ENCODE peak calls at places on chromosomes 4 and X, in five cellular contexts. M is RWPE2, S is ovary, Y is heart right ventricle, I is body of pancreas. C is an unnamed sample. For H3K27me3, the result is how much of the 10 kb centered on the place peaks cover.

GRCh38 chr4:184856277-184856609 is 30.5 kb upstream of the ACSL1 start:
- DNase-seq in M (no peak), S (no peak), Y (no peak), I (no peak), C (no peak)

GRCh38 chr4:90495936-90496335 is 368.7 kb downstream of the CCSER1 start:
- DNase-seq in M (no peak), S (no peak), Y (no peak), I (no peak), C (no peak)

GRCh38 chr4:83109480-83110221 is 4.9 kb downstream of the PLAC8 start:
- DNase-seq in M (no peak), S (no peak), Y (no peak), I (peak), C (peak)

GRCh38 chrX:38342853-38343778 is 9.3 kb upstream of the OTC start:
- DNase-seq in M (no peak), S (no peak), Y (no peak), I (no peak), C (no peak)

GRCh38 chr4:113869743-113870375 is 108.3 kb upstream of the CAMK2D start:
- DNase-seq in M (no peak), S (no peak), Y (no peak), I (no peak), C (peak)

GRCh38 chr4:129153700-129154099 is 57.7 kb downstream of the C4orf33 start:
- DNase-seq in M (no peak), S (no peak), Y (no peak), I (no peak), C (no peak)

GRCh38 chrX:109655802-109656201 is 30.8 kb upstream of the KCNE5 start:
- DNase-seq in M (no peak), S (no peak), Y (no peak), I (no peak), C (no peak)

GRCh38 chr4:41209187-41209586 is 5.2 kb downstream of the APBB2 start:
- DNase-seq in M (no peak), S (no peak), Y (no peak), I (peak), C (peak)

GRCh38 chrX:147377728-147378127 is 534.0 kb upstream of the FMR1 start:
- DNase-seq in M (no peak), S (no peak), Y (no peak), I (no peak), C (no peak)

GRCh38 chr4:128159967-128160366 is 98.9 kb downstream of the LARP1B start:
- DNase-seq in M (no peak), S (no peak), Y (no peak), I (no peak), C (no peak)

GRCh38 chrX:108245462-108245861 is 153.9 kb downstream of the ATG4A start:
- DNase-seq in M (no peak), S (no peak), Y (no peak), I (no peak), C (no peak)

GRCh38 chr4:118849867-118850812 is 14.2 kb upstream of the SEC24D start:
- DNase-seq in M (no peak), S (no peak), Y (no peak), I (no peak), C (peak)

GRCh38 chr4:67727124-67727850 is 26.3 kb upstream of the UBA6 start:
- DNase-seq in M (no peak), S (no peak), Y (no peak), I (no peak), C (no peak)

GRCh38 chr4:183634086-183634485 is 24.9 kb downstream of the RWDD4 start:
- DNase-seq in M (no peak), S (peak), Y (no peak), I (no peak), C (no peak)

GRCh38 chr4:147927377-147928137 is 195.7 kb downstream of the ARHGAP10 start:
- DNase-seq in M (no peak), S (no peak), Y (peak), I (peak), C (no peak)

GRCh38 chrX:66677430-66677829 is 38.6 kb upstream of the EDA2R start:
- DNase-seq in M (no peak), S (no peak), Y (no peak), I (no peak), C (no peak)

GRCh38 chrX:23884427-23885024 is 23.2 kb downstream of the APOO start:
- DNase-seq in M (no peak), S (no peak), Y (no peak), I (no peak), C (no peak)

GRCh38 chr4:118927976-118928375 is 39.3 kb downstream of the SYNPO2 start:
- DNase-seq in M (no peak), S (peak), Y (peak), I (peak), C (peak)

GRCh38 chrX:24145340-24146186 is 4.0 kb upstream of the ZFX start:
- DNase-seq in M (no peak), S (no peak), Y (no peak), I (no peak), C (no peak)

GRCh38 chr4:47031011-47031678 is at the start of gene GABRB1:
- DNase-seq in M (peak), S (peak), Y (peak), I (peak), C (peak)

GRCh38 chr4:35087216-35087615 is 1157.1 kb downstream of the ARAP2 start:
- DNase-seq in M (no peak), S (no peak), Y (no peak), I (no peak), C (no peak)

GRCh38 chrX:53263597-53264094 is 17.7 kb downstream of the IQSEC2 start:
- DNase-seq in M (peak), S (no peak), Y (no peak), I (no peak), C (no peak)

DNA sequence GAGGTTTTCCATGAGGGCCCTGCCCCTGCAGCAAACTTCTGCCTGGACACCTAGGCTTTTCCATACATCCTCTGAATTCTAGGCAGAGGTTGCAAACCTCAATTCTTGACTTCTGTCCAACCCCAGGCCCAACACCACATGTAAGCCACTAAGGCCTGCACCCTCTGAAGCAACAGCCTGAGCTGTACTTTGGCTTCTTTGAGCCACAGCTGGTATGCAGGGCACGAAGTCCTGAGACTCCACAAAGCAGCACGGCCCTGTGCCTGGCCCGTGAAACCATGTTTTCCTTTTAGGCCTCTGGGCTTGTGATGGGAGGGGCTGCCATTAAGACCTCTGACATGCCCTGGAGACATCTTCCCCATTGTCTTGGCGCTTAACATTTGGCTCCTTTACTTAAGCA is 728.4 kb upstream of the FTHL17 start:
- DNase-seq in M (no peak), S (no peak), Y (no peak), I (no peak), C (no peak)
- H3K27me3 ChIP-seq in M (under half), S (under half), Y (under half), I (under half), C (under half)

DNA sequence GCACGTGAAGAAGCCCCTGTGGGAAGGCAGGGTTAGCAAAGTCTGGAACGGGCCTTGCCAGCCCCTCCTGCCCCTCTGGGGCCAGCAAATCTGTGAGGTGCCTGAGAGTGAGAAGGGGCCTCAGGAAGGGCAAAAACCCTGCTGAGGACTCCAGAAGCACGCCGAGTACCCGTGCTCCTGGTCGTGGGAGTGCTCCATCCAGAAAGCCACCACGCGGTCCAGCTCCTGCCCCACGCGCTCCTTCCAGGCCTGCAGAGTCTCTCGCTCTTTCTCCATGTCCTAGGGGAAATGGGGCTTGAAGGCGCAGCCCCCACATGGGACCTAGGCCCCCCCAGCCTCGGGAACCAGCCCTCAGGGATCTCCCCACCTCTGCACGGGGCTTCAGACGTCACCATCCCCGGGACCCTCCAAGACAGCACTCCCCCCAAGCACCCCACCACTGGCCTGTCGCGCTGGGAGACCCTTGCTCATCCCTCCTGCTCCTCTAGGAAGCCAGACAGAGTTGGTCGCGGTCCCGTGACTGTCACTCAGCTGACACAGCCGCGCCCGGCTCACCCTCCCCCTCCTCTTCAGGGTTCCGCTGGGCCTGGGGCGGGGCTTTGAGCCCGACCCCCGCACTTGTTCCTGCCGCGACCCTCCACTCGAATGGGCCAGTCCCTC is at the start of gene RENBP:
- DNase-seq in M (no peak), S (no peak), Y (peak), I (no peak), C (peak)
- H3K4me3 ChIP-seq in M (no peak), S (no peak), Y (peak), I (no peak), C (no peak)

DNA sequence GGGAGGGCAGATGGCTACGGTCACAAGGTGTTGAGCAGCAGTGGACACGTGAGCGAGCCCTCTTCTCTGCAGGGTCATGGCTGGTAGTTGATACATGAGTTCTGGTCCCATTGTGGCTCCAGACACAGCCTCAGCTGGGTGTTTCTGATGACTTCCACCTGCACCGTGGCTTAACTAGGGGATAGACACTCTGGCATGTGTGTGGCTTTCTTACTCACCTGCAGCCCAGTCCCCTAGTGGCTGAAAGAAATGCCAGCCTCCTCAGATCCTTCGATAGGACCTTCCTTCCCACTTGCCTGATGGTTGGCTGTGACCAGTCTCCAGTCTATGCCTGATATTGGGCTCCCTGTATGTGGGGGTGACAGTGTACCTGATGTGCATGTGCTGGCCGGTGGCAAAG is 5.0 kb downstream of the GPR78 start:
- DNase-seq in M (peak), S (no peak), Y (no peak), I (no peak), C (peak)
- TF ChIP-seq CTCF in M (peak), S (no peak), Y (no peak), I (no peak), C (no peak)

GRCh38 chr4:4869731-4870483 is 10.4 kb downstream of the MSX1 start:
- DNase-seq in M (peak), S (no peak), Y (no peak), I (no peak), C (no peak)

GRCh38 chr4:4868506-4869379 is 9.3 kb downstream of the MSX1 start:
- DNase-seq in M (no peak), S (no peak), Y (no peak), I (no peak), C (no peak)

GRCh38 chr4:4870493-4871266 is 11.2 kb downstream of the MSX1 start:
- DNase-seq in M (no peak), S (no peak), Y (no peak), I (no peak), C (no peak)

GRCh38 chr4:4867745-4868505 is 8.5 kb downstream of the MSX1 start:
- DNase-seq in M (no peak), S (no peak), Y (no peak), I (no peak), C (no peak)

GRCh38 chr4:4869380-4869723 is 9.9 kb downstream of the MSX1 start:
- DNase-seq in M (peak), S (no peak), Y (no peak), I (no peak), C (no peak)
- H3K27me3 ChIP-seq in M (half or more), S (under half), Y (half or more), I (under half), C (half or more)

C was measured in thyroid gland.